ENCODE peak calls at places on chromosomes 11 and 22, in six cellular contexts. One of them, this sample, is unnamed. For H3K4me1, the result is how much of the 10 kb centered on the place peaks cover.

GRCh38 chr11:70732493-70733206 is 334.3 kb downstream of the CTTN start:
- DNase-seq in colonic mucosa: no peak
- DNase-seq in DND-41: no peak
- DNase-seq in fibroblast of lung: no peak
- DNase-seq in K562: no peak
- DNase-seq in GM23248: peak
- DNase-seq in this sample: no peak

GRCh38 chr22:50657925-50658324 is 14.7 kb upstream of the SHANK3 start:
- DNase-seq in colonic mucosa: no peak
- DNase-seq in DND-41: no peak
- DNase-seq in fibroblast of lung: peak
- DNase-seq in K562: no peak
- DNase-seq in GM23248: no peak
- DNase-seq in this sample: no peak

GRCh38 chr11:71478216-71478840 is 25.3 kb downstream of the NADSYN1 start:
- DNase-seq in colonic mucosa: no peak
- DNase-seq in DND-41: no peak
- DNase-seq in fibroblast of lung: no peak
- DNase-seq in K562: no peak
- DNase-seq in GM23248: no peak
- DNase-seq in this sample: no peak

GRCh38 chr11:62930157-62930556 is 9.0 kb upstream of the CHRM1 start:
- DNase-seq in colonic mucosa: no peak
- DNase-seq in DND-41: no peak
- DNase-seq in fibroblast of lung: no peak
- DNase-seq in K562: no peak
- DNase-seq in GM23248: no peak
- DNase-seq in this sample: no peak

GRCh38 chr11:127182586-127183203 is 182.1 kb upstream of the KIRREL3 start:
- DNase-seq in colonic mucosa: no peak
- DNase-seq in DND-41: no peak
- DNase-seq in fibroblast of lung: no peak
- DNase-seq in K562: no peak
- DNase-seq in GM23248: no peak
- DNase-seq in this sample: no peak

GRCh38 chr11:78886616-78887015 is 312.0 kb upstream of the NARS2 start:
- DNase-seq in colonic mucosa: no peak
- DNase-seq in DND-41: no peak
- DNase-seq in fibroblast of lung: peak
- DNase-seq in K562: no peak
- DNase-seq in GM23248: no peak
- DNase-seq in this sample: peak

GRCh38 chr11:86594746-86595145 is 77.7 kb downstream of the ME3 start:
- DNase-seq in colonic mucosa: no peak
- DNase-seq in DND-41: no peak
- DNase-seq in fibroblast of lung: no peak
- DNase-seq in K562: no peak
- DNase-seq in GM23248: peak
- DNase-seq in this sample: no peak

GRCh38 chr22:30606455-30607299 is at the start of gene TCN2:
- DNase-seq in colonic mucosa: peak
- DNase-seq in DND-41: no peak
- DNase-seq in fibroblast of lung: peak
- DNase-seq in K562: peak
- DNase-seq in GM23248: peak
- DNase-seq in this sample: peak

GRCh38 chr11:75502138-75502537 is 23.6 kb downstream of the GDPD5 start:
- DNase-seq in colonic mucosa: no peak
- DNase-seq in DND-41: no peak
- DNase-seq in fibroblast of lung: no peak
- DNase-seq in K562: no peak
- DNase-seq in GM23248: no peak
- DNase-seq in this sample: no peak

GRCh38 chr11:63595296-63595695 is 18.9 kb downstream of the PLAAT3 start:
- DNase-seq in colonic mucosa: peak
- DNase-seq in DND-41: no peak
- DNase-seq in fibroblast of lung: no peak
- DNase-seq in K562: no peak
- DNase-seq in GM23248: peak
- DNase-seq in this sample: peak

GRCh38 chr11:12693485-12694181 is 19.4 kb downstream of the TEAD1 start:
- DNase-seq in colonic mucosa: peak
- DNase-seq in DND-41: peak
- DNase-seq in fibroblast of lung: peak
- DNase-seq in K562: no peak
- DNase-seq in GM23248: peak
- DNase-seq in this sample: peak

GRCh38 chr11:31443802-31444201 is 65.6 kb downstream of the IMMP1L start:
- DNase-seq in colonic mucosa: no peak
- DNase-seq in DND-41: no peak
- DNase-seq in fibroblast of lung: no peak
- DNase-seq in K562: no peak
- DNase-seq in GM23248: no peak
- DNase-seq in this sample: no peak

GRCh38 chr11:118939948-118940598 is 14.3 kb upstream of the BCL9L start:
- DNase-seq in colonic mucosa: no peak
- DNase-seq in DND-41: peak
- DNase-seq in fibroblast of lung: no peak
- DNase-seq in K562: no peak
- DNase-seq in GM23248: peak
- DNase-seq in this sample: no peak
- H3K4me3 ChIP-seq in colonic mucosa: no peak
- H3K4me3 ChIP-seq in DND-41: peak
- H3K4me3 ChIP-seq in fibroblast of lung: no peak
- H3K4me3 ChIP-seq in K562: no peak
- H3K4me3 ChIP-seq in GM23248: no peak
- H3K4me3 ChIP-seq in this sample: no peak

GRCh38 chr22:24392218-24392931 is 35.0 kb upstream of the ADORA2A start:
- DNase-seq in colonic mucosa: no peak
- DNase-seq in DND-41: no peak
- DNase-seq in fibroblast of lung: no peak
- DNase-seq in K562: no peak
- DNase-seq in GM23248: peak
- DNase-seq in this sample: no peak
- H3K9ac ChIP-seq in colonic mucosa: no peak
- H3K9ac ChIP-seq in DND-41: no peak
- H3K9ac ChIP-seq in fibroblast of lung: no peak
- H3K9ac ChIP-seq in K562: no peak
- H3K9ac ChIP-seq in GM23248: no peak
- H3K9ac ChIP-seq in this sample: no peak

DNA sequence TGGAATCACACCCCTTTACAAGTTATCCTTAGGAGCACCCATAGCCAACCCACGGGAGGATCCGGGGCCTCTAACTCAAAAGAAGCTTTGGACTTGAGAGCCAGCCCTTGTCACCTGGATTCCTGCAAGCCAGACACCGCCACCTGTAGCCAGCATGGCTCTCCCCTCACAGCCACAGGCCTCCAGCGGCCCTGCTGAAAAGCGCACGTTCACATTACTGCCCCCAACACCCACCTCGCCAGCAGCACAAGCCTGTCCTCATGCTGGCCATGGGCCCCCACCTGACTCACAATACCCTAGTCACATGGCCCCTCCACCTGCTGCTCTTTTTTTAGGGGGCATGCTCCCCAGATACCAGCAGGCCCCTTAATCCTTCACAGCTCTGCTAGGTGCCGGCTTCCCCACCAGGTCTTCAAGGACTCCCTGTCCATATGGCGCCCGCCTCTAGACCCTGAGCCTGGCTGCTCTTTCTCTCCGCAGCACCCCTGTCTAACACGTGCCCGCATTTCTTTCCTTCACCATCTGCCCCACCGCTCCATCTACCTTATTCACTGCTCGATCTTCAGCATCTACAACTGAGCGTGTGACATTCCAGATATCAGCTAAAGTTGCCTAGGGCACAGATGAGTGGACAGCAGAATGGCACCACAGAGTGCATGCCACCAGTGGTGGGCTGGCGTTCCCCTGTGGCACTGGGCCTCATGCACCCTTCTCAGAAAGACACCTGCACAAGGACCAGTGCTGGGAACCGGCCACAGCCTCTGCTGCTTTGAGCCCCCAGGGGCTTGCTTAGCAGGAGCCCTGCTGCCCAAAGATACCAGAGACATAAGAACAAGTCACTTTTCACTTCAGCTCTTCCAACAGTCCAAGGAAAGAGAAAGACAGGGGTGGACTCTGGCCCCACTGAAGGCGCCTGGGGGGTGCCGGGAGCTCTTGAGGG is 6.6 kb downstream of the CARS1 start:
- DNase-seq in colonic mucosa: no peak
- DNase-seq in DND-41: no peak
- DNase-seq in fibroblast of lung: no peak
- DNase-seq in K562: no peak
- DNase-seq in GM23248: no peak
- DNase-seq in this sample: no peak
- H3K4me1 ChIP-seq in colonic mucosa: under half
- H3K4me1 ChIP-seq in DND-41: under half
- H3K4me1 ChIP-seq in fibroblast of lung: under half
- H3K4me1 ChIP-seq in K562: under half
- H3K4me1 ChIP-seq in GM23248: under half
- H3K4me1 ChIP-seq in this sample: half or more

DNA sequence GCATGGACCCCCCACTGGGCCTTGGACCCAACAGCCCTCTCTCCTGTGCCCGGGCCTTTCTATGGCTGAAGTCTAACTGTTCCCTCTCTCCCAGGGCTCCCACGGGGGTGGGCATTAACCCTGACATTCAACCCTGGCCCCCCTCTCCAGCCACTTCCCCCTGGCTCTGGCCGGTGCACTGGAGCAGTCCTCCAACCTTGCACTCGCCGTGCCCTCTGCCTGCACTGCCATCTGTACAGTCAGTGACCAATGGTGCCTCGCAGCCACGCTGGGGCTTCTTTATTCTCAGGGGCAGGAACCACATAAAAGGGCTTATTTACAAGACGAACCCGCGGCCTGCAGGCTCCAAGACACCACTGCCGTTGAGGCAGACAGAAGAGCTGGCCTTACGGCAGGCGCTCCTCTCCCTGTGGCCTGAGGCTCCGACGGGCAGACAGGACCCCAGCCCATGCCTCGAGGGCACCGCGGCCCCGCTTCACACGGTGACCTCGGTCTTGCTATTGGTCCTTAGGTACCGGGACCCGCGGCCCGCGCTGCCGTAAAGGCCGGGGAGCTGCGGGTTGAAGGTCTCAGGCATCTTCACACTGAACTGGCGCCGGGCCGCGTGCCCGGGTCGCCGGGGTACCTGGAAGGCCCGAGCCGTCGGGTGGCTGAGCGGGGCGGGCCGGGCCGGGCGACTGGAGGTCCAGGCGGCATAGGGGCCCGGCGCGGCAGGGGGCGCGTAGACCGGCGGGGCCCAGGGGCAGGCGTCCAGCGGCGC is 5.4 kb downstream of the SHISA8 start:
- DNase-seq in colonic mucosa: no peak
- DNase-seq in DND-41: no peak
- DNase-seq in fibroblast of lung: no peak
- DNase-seq in K562: no peak
- DNase-seq in GM23248: no peak
- DNase-seq in this sample: no peak
- H3K4me3 ChIP-seq in colonic mucosa: peak
- H3K4me3 ChIP-seq in DND-41: no peak
- H3K4me3 ChIP-seq in fibroblast of lung: no peak
- H3K4me3 ChIP-seq in K562: no peak
- H3K4me3 ChIP-seq in GM23248: no peak
- H3K4me3 ChIP-seq in this sample: no peak

GRCh38 chr11:2151500-2152257 is 9.3 kb downstream of the INS start:
- DNase-seq in colonic mucosa: peak
- DNase-seq in DND-41: peak
- DNase-seq in fibroblast of lung: peak
- DNase-seq in K562: peak
- DNase-seq in GM23248: peak
- DNase-seq in this sample: peak
- H3K9ac ChIP-seq in colonic mucosa: no peak
- H3K9ac ChIP-seq in DND-41: no peak
- H3K9ac ChIP-seq in fibroblast of lung: no peak
- H3K9ac ChIP-seq in K562: no peak
- H3K9ac ChIP-seq in GM23248: no peak
- H3K9ac ChIP-seq in this sample: no peak

GRCh38 chr11:88167853-88168252 is 7.4 kb downstream of the RAB38 start:
- DNase-seq in colonic mucosa: no peak
- DNase-seq in DND-41: no peak
- DNase-seq in fibroblast of lung: no peak
- DNase-seq in K562: no peak
- DNase-seq in GM23248: no peak
- DNase-seq in this sample: no peak
- H3K4me1 ChIP-seq in colonic mucosa: under half
- H3K4me1 ChIP-seq in DND-41: under half
- H3K4me1 ChIP-seq in fibroblast of lung: under half
- H3K4me1 ChIP-seq in K562: under half
- H3K4me1 ChIP-seq in GM23248: under half
- H3K4me1 ChIP-seq in this sample: under half

GRCh38 chr22:42077486-42078125 is 1.9 kb upstream of the SMDT1 start:
- DNase-seq in colonic mucosa: no peak
- DNase-seq in DND-41: no peak
- DNase-seq in fibroblast of lung: no peak
- DNase-seq in K562: no peak
- DNase-seq in GM23248: no peak
- DNase-seq in this sample: no peak
- H3K4me3 ChIP-seq in colonic mucosa: no peak
- H3K4me3 ChIP-seq in DND-41: no peak
- H3K4me3 ChIP-seq in fibroblast of lung: no peak
- H3K4me3 ChIP-seq in K562: no peak
- H3K4me3 ChIP-seq in GM23248: no peak
- H3K4me3 ChIP-seq in this sample: no peak